ENCODE peak calls at places on chromosomes 6 and 20, in six cellular contexts. E is keratinocyte, O is fibroblast of mammary gland, W is astrocyte of the spinal cord, N is body of pancreas, B is choroid plexus epithelial cell. Z is an unnamed sample.

GRCh38 chr20:3420211-3420707 is 12.8 kb upstream of the DNAAF9 start:
- DNase-seq in E (peak; percentile 81), O (peak; percentile 93), W (peak; percentile 10), N (peak; percentile 12), B (peak; percentile 82), Z (no peak)

GRCh38 chr6:149636116-149636515 is 12.4 kb downstream of the KATNA1 start:
- DNase-seq in E (no peak), O (peak; percentile 51), W (peak; percentile 28), N (no peak), B (peak; percentile 59), Z (no peak)

GRCh38 chr6:112877134-112878100 is 530.3 kb downstream of the RFPL4B start:
- DNase-seq in E (no peak), O (peak; percentile 87), W (peak; percentile 92), N (no peak), B (peak; percentile 92), Z (no peak)

GRCh38 chr6:89375427-89375868 is 22.9 kb upstream of the UBE2J1 start:
- DNase-seq in E (no peak), O (no peak), W (no peak), N (peak; percentile 91), B (peak; percentile 39), Z (peak; percentile 91)

GRCh38 chr6:27312146-27312949 is at the start of gene POM121L2:
- DNase-seq in E (no peak), O (peak; percentile 54), W (peak; percentile 28), N (peak; percentile 87), B (peak; percentile 61), Z (peak; percentile 84)

GRCh38 chr6:55047433-55048044 is 126.8 kb upstream of the HCRTR2 start:
- DNase-seq in E (no peak), O (no peak), W (no peak), N (no peak), B (no peak), Z (no peak)

GRCh38 chr6:89035252-89036106 is 45.1 kb upstream of the PNRC1 start:
- DNase-seq in E (peak; percentile 97), O (peak; percentile 100), W (peak; percentile 91), N (peak; percentile 82), B (peak; percentile 96), Z (no peak)

GRCh38 chr6:44917430-44917829 is 410.7 kb upstream of the RUNX2 start:
- DNase-seq in E (no peak), O (no peak), W (no peak), N (no peak), B (no peak), Z (no peak)

GRCh38 chr6:113320653-113321052 is 536.5 kb upstream of the MARCKS start:
- DNase-seq in E (no peak), O (no peak), W (no peak), N (no peak), B (no peak), Z (no peak)

GRCh38 chr6:159532155-159532554 is 160.9 kb downstream of the SOD2 start:
- DNase-seq in E (no peak), O (no peak), W (no peak), N (no peak), B (no peak), Z (no peak)

GRCh38 chr20:60292001-60292520 is 333.8 kb downstream of the CDH26 start:
- DNase-seq in E (no peak), O (no peak), W (no peak), N (no peak), B (no peak), Z (no peak)

GRCh38 chr6:71388068-71388744 is 99.6 kb downstream of the OGFRL1 start:
- DNase-seq in E (no peak), O (no peak), W (no peak), N (no peak), B (peak; percentile 60), Z (no peak)

GRCh38 chr6:111150577-111150976 is 63.3 kb downstream of the SLC16A10 start:
- DNase-seq in E (no peak), O (no peak), W (no peak), N (no peak), B (no peak), Z (no peak)

GRCh38 chr6:142045380-142046270 is 87.1 kb upstream of the GJE1 start:
- DNase-seq in E (no peak), O (peak; percentile 71), W (peak; percentile 44), N (no peak), B (peak; percentile 72), Z (no peak)

GRCh38 chr6:39366875-39367618 is 44.5 kb upstream of the KCNK16 start:
- DNase-seq in E (no peak), O (no peak), W (peak; percentile 15), N (peak; percentile 50), B (peak; percentile 41), Z (no peak)

GRCh38 chr20:2084703-2085102 is 16.9 kb upstream of the STK35 start:
- DNase-seq in E (no peak), O (no peak), W (no peak), N (no peak), B (no peak), Z (no peak)

GRCh38 chr6:12148317-12148801 is 136.2 kb downstream of the HIVEP1 start:
- DNase-seq in E (no peak), O (peak; percentile 58), W (peak; percentile 74), N (no peak), B (peak; percentile 77), Z (no peak)

GRCh38 chr6:64520050-64520449 is 884.4 kb downstream of the PHF3 start:
- DNase-seq in E (peak; percentile 36), O (peak; percentile 97), W (peak; percentile 95), N (no peak), B (peak; percentile 98), Z (no peak)
- TF ChIP-seq CTCF in E (no peak), O (no peak), W (no peak), N (no peak), B (no peak), Z (no peak)

GRCh38 chr6:87919001-87919400 is 128.6 kb upstream of the SPACA1 start:
- DNase-seq in E (no peak), O (no peak), W (no peak), N (no peak), B (no peak), Z (no peak)
- H3K4me3 ChIP-seq in E (no peak overlapping the region), O (no peak overlapping the region), W (no peak overlapping the region), N (no peak overlapping the region), B (no peak overlapping the region), Z (no peak overlapping the region)

GRCh38 chr6:165096209-165096608 is 213.2 kb downstream of the C6orf118 start:
- DNase-seq in E (no peak), O (no peak), W (no peak), N (no peak), B (no peak), Z (no peak)

GRCh38 chr6:165092881-165093595 is 216.4 kb downstream of the C6orf118 start:
- DNase-seq in E (no peak), O (no peak), W (no peak), N (no peak), B (no peak), Z (no peak)

GRCh38 chr6:165096868-165097267 is 212.5 kb downstream of the C6orf118 start:
- DNase-seq in E (no peak), O (no peak), W (no peak), N (no peak), B (no peak), Z (no peak)

GRCh38 chr6:165098165-165098564 is 211.2 kb downstream of the C6orf118 start:
- DNase-seq in E (no peak), O (no peak), W (no peak), N (no peak), B (no peak), Z (no peak)
- TF ChIP-seq CTCF in E (no peak), O (peak; percentile 10), W (peak; percentile 15), N (no peak), B (peak; percentile 6), Z (peak; percentile 43)

DNA sequence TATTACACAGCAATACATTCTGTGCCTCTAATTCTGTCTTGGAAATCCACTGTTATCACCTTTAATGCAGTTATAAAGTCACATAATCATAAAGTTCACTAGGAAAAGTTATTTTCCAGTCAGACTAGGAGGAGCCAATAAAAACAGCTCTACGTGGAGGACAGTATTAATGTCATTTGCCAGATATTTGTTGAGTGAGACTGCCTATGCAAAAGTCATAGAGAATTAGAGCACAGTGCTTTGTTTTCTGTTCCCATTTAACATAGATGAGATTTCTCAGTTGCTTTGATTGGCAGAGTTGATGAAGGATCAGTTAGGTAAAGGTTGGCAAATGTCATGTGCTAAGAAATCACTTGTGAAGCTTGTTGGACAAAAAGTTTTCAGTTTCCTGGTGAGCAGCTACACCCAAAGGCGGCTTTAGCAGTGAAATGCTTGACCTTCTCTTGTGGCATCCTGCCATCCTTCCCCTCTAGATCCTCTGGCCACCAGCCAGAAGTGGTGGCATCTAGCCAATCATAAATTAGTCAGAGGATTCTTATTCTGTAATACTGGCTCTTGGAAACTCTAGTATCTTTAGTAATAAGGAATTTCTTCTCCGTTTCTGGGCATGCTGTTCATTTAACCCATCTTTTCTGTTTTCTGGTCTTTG is 37.0 kb downstream of the BCKDHB start:
- DNase-seq in E (no peak), O (peak; percentile 94), W (peak; percentile 94), N (peak; percentile 69), B (peak; percentile 86), Z (no peak)
- H3K4me3 ChIP-seq in E (no peak overlapping the region), O (no peak overlapping the region), W (no peak overlapping the region), N (no peak overlapping the region), B (no peak overlapping the region), Z (no peak overlapping the region)

GRCh38 chr20:9884666-9885065 is 45.8 kb upstream of the PAK5 start:
- DNase-seq in E (no peak), O (peak; percentile 10), W (no peak), N (no peak), B (no peak), Z (no peak)

GRCh38 chr20:9878096-9878495 is 39.2 kb upstream of the PAK5 start:
- DNase-seq in E (no peak), O (peak; percentile 0), W (no peak), N (no peak), B (no peak), Z (no peak)

GRCh38 chr20:9889270-9889981 is 50.5 kb upstream of the PAK5 start:
- DNase-seq in E (no peak), O (no peak), W (no peak), N (no peak), B (peak; percentile 2), Z (no peak)

GRCh38 chr20:9886227-9886626 is 47.4 kb upstream of the PAK5 start:
- DNase-seq in E (no peak), O (peak; percentile 64), W (no peak), N (no peak), B (peak; percentile 30), Z (no peak)

GRCh38 chr20:9884061-9884460 is 45.2 kb upstream of the PAK5 start:
- DNase-seq in E (no peak), O (no peak), W (no peak), N (no peak), B (peak; percentile 1), Z (no peak)
- TF ChIP-seq CTCF in E (no peak), O (no peak), W (peak; percentile 5), N (no peak), B (peak; percentile 26), Z (peak; percentile 40)

GRCh38 chr20:50690979-50691584 is at the start of gene RIPOR3:
- DNase-seq in E (no peak), O (peak; percentile 24), W (peak; percentile 16), N (peak; percentile 29), B (peak; percentile 76), Z (peak; percentile 33)
- H3K4me3 ChIP-seq in E (peak within 1 kb of the TSS; percentile 30), O (peak within 1 kb of the TSS; percentile 38), W (peak within 1 kb of the TSS; percentile 25), N (no peak within 1 kb of the TSS), B (peak within 1 kb of the TSS; percentile 80), Z (peak within 1 kb of the TSS; percentile 7)

DNA sequence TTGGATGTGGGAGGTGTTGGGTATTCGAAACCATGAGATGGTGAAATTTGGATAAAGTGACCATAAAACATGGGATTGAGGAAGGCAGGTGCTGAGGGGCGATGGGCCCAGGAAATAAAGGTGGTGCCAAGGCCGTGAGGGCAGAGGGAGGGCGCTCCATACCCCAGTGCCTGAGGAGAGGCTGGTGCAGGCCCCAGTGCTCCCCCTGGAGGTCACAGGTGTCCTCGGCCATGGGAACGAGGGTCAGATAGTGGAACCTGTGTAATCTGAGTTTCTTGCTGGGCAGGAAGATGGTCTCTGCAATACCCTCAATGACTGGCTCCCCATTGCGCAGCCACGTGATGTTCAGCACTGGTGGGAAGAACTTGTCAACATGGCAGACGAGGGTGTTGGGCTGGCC is 16.2 kb downstream of the HLA-DPB1 start:
- DNase-seq in E (no peak), O (no peak), W (no peak), N (peak; percentile 65), B (no peak), Z (peak; percentile 67)
- TF ChIP-seq CTCF in E (peak; percentile 59), O (peak; percentile 45), W (peak; percentile 35), N (peak; percentile 45), B (peak; percentile 36), Z (peak; percentile 97)